ENCODE peak calls at places on chromosomes 16 and 17, in seven cellular contexts. U is skeletal muscle cell; J is cardiac fibroblast; D is CD8-positive, alpha-beta memory T cell; T is testis; M is GM12865; K is body of pancreas. C is an unnamed sample.

GRCh38 chr17:18362509-18363020 is 785 bp downstream of the SHMT1 start:
- DNase-seq in K (peak; percentile 68), M (peak; percentile 42), J (peak; percentile 36), U (no peak), T (peak; percentile 89), D (no peak), C (peak; percentile 55)

GRCh38 chr17:65584604-65585521 is 23.4 kb upstream of the AXIN2 start:
- DNase-seq in M (no peak), U (no peak), D (no peak), T (no peak), J (no peak), K (peak; percentile 57), C (no peak)

GRCh38 chr17:49859991-49860953 is 12.4 kb upstream of the TAC4 start:
- DNase-seq in D (no peak), T (no peak), K (no peak), M (no peak), J (no peak), U (no peak), C (peak; percentile 38)

GRCh38 chr17:18141210-18141803 is 32.8 kb downstream of the MYO15A start:
- DNase-seq in K (no peak), M (peak; percentile 59), U (no peak), T (peak; percentile 47), D (no peak), J (peak; percentile 69), C (peak; percentile 70)

GRCh38 chr17:30344283-30345088 is 10.6 kb upstream of the TMIGD1 start:
- DNase-seq in J (peak; percentile 97), D (no peak), M (no peak), T (peak; percentile 81), K (peak; percentile 74), U (peak; percentile 81), C (no peak)

GRCh38 chr17:76382803-76383644 is 1.4 kb upstream of the SPHK1 start:
- DNase-seq in U (peak; percentile 52), T (no peak), M (peak; percentile 81), K (peak; percentile 40), D (peak; percentile 75), J (peak; percentile 73), C (peak; percentile 77)

GRCh38 chr17:19508327-19508867 is 25.3 kb upstream of the SLC47A1 start:
- DNase-seq in K (peak; percentile 49), D (peak; percentile 77), M (no peak), J (no peak), U (no peak), T (no peak), C (peak; percentile 53)

GRCh38 chr17:78969865-78970264 is 9.9 kb downstream of the LGALS3BP start:
- DNase-seq in J (no peak), T (no peak), D (no peak), M (no peak), K (no peak), U (no peak), C (no peak)

GRCh38 chr17:21258593-21258992 is 5.4 kb upstream of the NATD1 start:
- DNase-seq in J (no peak), K (no peak), D (no peak), T (no peak), M (no peak), U (no peak), C (no peak)

GRCh38 chr16:89722392-89723278 is 1.3 kb downstream of the ZNF276 start:
- DNase-seq in J (peak; percentile 64), T (peak; percentile 58), M (peak; percentile 93), U (no peak), K (no peak), D (peak; percentile 89), C (peak; percentile 43)

GRCh38 chr16:28846933-28847273 is 755 bp upstream of the TUFM start:
- DNase-seq in D (no peak), T (peak; percentile 25), K (no peak), M (peak; percentile 49), U (no peak), J (peak; percentile 25), C (peak; percentile 21)

GRCh38 chr17:28427372-28427771 is 21.4 kb upstream of the SLC46A1 start:
- DNase-seq in D (no peak), J (no peak), U (no peak), T (no peak), M (no peak), K (no peak), C (no peak)

GRCh38 chr17:27415090-27415795 is 41.0 kb upstream of the KSR1 start:
- DNase-seq in T (no peak), M (no peak), D (no peak), K (no peak), U (no peak), J (no peak), C (no peak)

GRCh38 chr17:14840616-14841231 is 424.4 kb downstream of the PMP22 start:
- DNase-seq in J (peak; percentile 32), U (peak; percentile 49), M (no peak), T (no peak), D (no peak), K (no peak), C (no peak)

GRCh38 chr17:64779344-64780095 is 117.4 kb upstream of the SMURF2 start:
- DNase-seq in U (no peak), T (no peak), K (no peak), M (no peak), D (no peak), J (no peak), C (peak; percentile 41)

GRCh38 chr16:57300387-57301125 is 16.1 kb upstream of the PLLP start:
- DNase-seq in D (peak; percentile 100), T (peak; percentile 100), J (peak; percentile 99), U (peak; percentile 94), M (peak; percentile 99), K (peak; percentile 99), C (peak; percentile 100)
- H3K4me3 ChIP-seq in D (peak overlapping the region; percentile 64), T (peak overlapping the region; percentile 51), J (peak overlapping the region; percentile 42), U (peak overlapping the region; percentile 56), M (peak overlapping the region; percentile 66), K (no peak overlapping the region), C (peak overlapping the region; percentile 67)

GRCh38 chr17:10888858-10889257 is 51.0 kb upstream of the PIRT start:
- DNase-seq in T (no peak), K (no peak), D (no peak), U (no peak), J (no peak), M (no peak), C (peak; percentile 31)
- H3K4me3 ChIP-seq in T (no peak overlapping the region), K (no peak overlapping the region), D (no peak overlapping the region), U (no peak overlapping the region), J (no peak overlapping the region), M (no peak overlapping the region), C (no peak overlapping the region)

GRCh38 chr17:62628845-62629555 is 1.5 kb downstream of the MRC2 start:
- DNase-seq in J (peak; percentile 64), M (no peak), K (no peak), D (no peak), U (no peak), T (peak; percentile 31), C (peak; percentile 54)
- H3K4me3 ChIP-seq in J (peak overlapping the region; percentile 74), M (no peak overlapping the region), K (no peak overlapping the region), D (no peak overlapping the region), U (peak overlapping the region; percentile 75), T (peak overlapping the region; percentile 76), C (peak overlapping the region; percentile 83)

GRCh38 chr17:3755335-3756030 is 31.8 kb downstream of the HASPIN start:
- DNase-seq in T (peak; percentile 26), D (no peak), U (no peak), M (no peak), K (peak; percentile 38), J (no peak), C (no peak)
- H3K4me3 ChIP-seq in T (peak overlapping the region; percentile 54), D (peak overlapping the region; percentile 37), U (no peak overlapping the region), M (no peak overlapping the region), K (peak overlapping the region; percentile 44), J (no peak overlapping the region), C (peak overlapping the region; percentile 45)

GRCh38 chr16:85370881-85371651 is 242.1 kb upstream of the GSE1 start:
- DNase-seq in J (peak; percentile 68), M (no peak), U (no peak), K (no peak), T (peak; percentile 76), D (no peak), C (no peak)
- H3K4me3 ChIP-seq in J (peak overlapping the region; percentile 29), M (no peak overlapping the region), U (no peak overlapping the region), K (no peak overlapping the region), T (peak overlapping the region; percentile 26), D (no peak overlapping the region), C (no peak overlapping the region)

GRCh38 chr16:17515421-17516210 is 44.9 kb upstream of the XYLT1 start:
- DNase-seq in K (no peak), T (no peak), U (no peak), D (no peak), J (peak; percentile 6), M (no peak), C (no peak)

GRCh38 chr16:17510532-17510931 is 39.8 kb upstream of the XYLT1 start:
- DNase-seq in M (no peak), U (no peak), K (no peak), J (no peak), T (no peak), D (no peak), C (no peak)

GRCh38 chr16:17509194-17509593 is 38.4 kb upstream of the XYLT1 start:
- DNase-seq in D (no peak), U (no peak), M (no peak), T (no peak), J (no peak), K (no peak), C (no peak)

GRCh38 chr16:17511340-17511739 is 40.6 kb upstream of the XYLT1 start:
- DNase-seq in T (no peak), M (no peak), K (no peak), J (no peak), U (no peak), D (no peak), C (no peak)

GRCh38 chr16:17512636-17513220 is 42.0 kb upstream of the XYLT1 start:
- DNase-seq in M (no peak), J (no peak), K (no peak), U (no peak), T (no peak), D (no peak), C (no peak)
- H3K4me3 ChIP-seq in M (no peak overlapping the region), J (no peak overlapping the region), K (no peak overlapping the region), U (no peak overlapping the region), T (no peak overlapping the region), D (no peak overlapping the region), C (no peak overlapping the region)

GRCh38 chr16:46621902-46622676 is 910 bp upstream of the SHCBP1 start:
- DNase-seq in M (no peak), K (no peak), T (no peak), J (no peak), D (no peak), U (no peak), C (no peak)

GRCh38 chr16:46620265-46621005 is 744 bp downstream of the SHCBP1 start:
- DNase-seq in U (no peak), T (no peak), K (no peak), J (peak; percentile 25), M (peak; percentile 67), D (no peak), C (no peak)

GRCh38 chr16:46618516-46618915 is 2.7 kb downstream of the SHCBP1 start:
- DNase-seq in D (no peak), J (no peak), K (no peak), T (no peak), M (peak; percentile 68), U (no peak), C (no peak)

GRCh38 chr16:46621006-46621629 is at the start of gene SHCBP1:
- DNase-seq in T (peak; percentile 95), U (peak; percentile 47), D (peak; percentile 77), K (peak; percentile 75), M (peak; percentile 92), J (peak; percentile 89), C (peak; percentile 90)
- H3K4me3 ChIP-seq in T (peak within 1 kb of the TSS; percentile 72), U (peak within 1 kb of the TSS; percentile 89), D (peak within 1 kb of the TSS; percentile 67), K (peak within 1 kb of the TSS; percentile 34), M (peak within 1 kb of the TSS; percentile 82), J (peak within 1 kb of the TSS; percentile 73), C (peak within 1 kb of the TSS; percentile 84)

GRCh38 chr16:20879175-20880053 is 20.7 kb downstream of the DCUN1D3 start:
- DNase-seq in J (peak; percentile 59), T (no peak), K (no peak), D (no peak), U (no peak), M (peak; percentile 78), C (no peak)
- H3K4me3 ChIP-seq in J (no peak overlapping the region), T (no peak overlapping the region), K (no peak overlapping the region), D (no peak overlapping the region), U (no peak overlapping the region), M (no peak overlapping the region), C (no peak overlapping the region)

GRCh38 chr16:30355954-30356308 is 823 bp upstream of the CD2BP2 start:
- DNase-seq in K (no peak), M (no peak), U (no peak), D (peak; percentile 43), J (no peak), T (no peak), C (peak; percentile 28)
- H3K4me3 ChIP-seq in K (no peak overlapping the region), M (peak overlapping the region; percentile 96), U (peak overlapping the region; percentile 82), D (peak overlapping the region; percentile 92), J (peak overlapping the region; percentile 96), T (peak overlapping the region; percentile 87), C (peak overlapping the region; percentile 84)

C was measured in neural progenitor cell.